ENCODE peak calls at places on chromosomes 3 and 15, in four cellular contexts. A is heart right ventricle; D is CD8-positive, alpha-beta T cell; S is hepatocyte. L is an unnamed sample. For H3K36me3, the result is how much of the 10 kb centered on the place peaks cover.

GRCh38 chr15:81016253-81017068 is 15.7 kb downstream of the TLNRD1 start:
- DNase-seq in A (no peak), D (no peak), S (no peak), L (no peak)

GRCh38 chr15:93018574-93018973 is 70.4 kb downstream of the RGMA start:
- DNase-seq in A (no peak), D (no peak), S (no peak), L (no peak)

GRCh38 chr3:127970966-127971592 is 56.0 kb downstream of the KBTBD12 start:
- DNase-seq in A (no peak), D (no peak), S (peak), L (peak)

GRCh38 chr3:136838641-136839555 is 20.0 kb downstream of the SLC35G2 start:
- DNase-seq in A (no peak), D (no peak), S (no peak), L (no peak)

GRCh38 chr3:127849368-127849767 is 27.1 kb upstream of the MGLL start:
- DNase-seq in A (no peak), D (no peak), S (no peak), L (no peak)

GRCh38 chr15:101170568-101171350 is 81.1 kb downstream of the CHSY1 start:
- DNase-seq in A (no peak), D (no peak), S (no peak), L (peak)

GRCh38 chr3:188152660-188153497 is 1.1 kb upstream of the LPP start:
- DNase-seq in A (peak), D (peak), S (peak), L (peak)

GRCh38 chr3:72665701-72666443 is 182.4 kb downstream of the SHQ1 start:
- DNase-seq in A (no peak), D (peak), S (no peak), L (peak)

GRCh38 chr3:70531838-70532489 is 219.5 kb upstream of the MDFIC2 start:
- DNase-seq in A (no peak), D (no peak), S (no peak), L (no peak)

GRCh38 chr3:32257042-32257441 is 18.6 kb downstream of the CMTM8 start:
- DNase-seq in A (no peak), D (no peak), S (no peak), L (no peak)

GRCh38 chr15:66650433-66650832 is 51.6 kb upstream of the SMAD6 start:
- DNase-seq in A (peak), D (no peak), S (no peak), L (no peak)

GRCh38 chr3:125163739-125164601 is 48.6 kb downstream of the SLC12A8 start:
- DNase-seq in A (no peak), D (no peak), S (peak), L (peak)

GRCh38 chr15:88897456-88898194 is 2.3 kb upstream of the HAPLN3 start:
- DNase-seq in A (peak), D (peak), S (peak), L (peak)

GRCh38 chr3:14549256-14549931 is 9.3 kb upstream of the GRIP2 start:
- DNase-seq in A (peak), D (no peak), S (no peak), L (no peak)

GRCh38 chr3:3119393-3119851 is 7.3 kb upstream of the TRNT1 start:
- DNase-seq in A (no peak), D (no peak), S (no peak), L (no peak)

GRCh38 chr3:150385296-150386242 is 22.5 kb upstream of the TSC22D2 start:
- DNase-seq in A (no peak), D (no peak), S (no peak), L (no peak)

GRCh38 chr3:52248165-52248541 is 2.6 kb downstream of the PPM1M start:
- DNase-seq in A (no peak), D (no peak), S (no peak), L (no peak)

DNA sequence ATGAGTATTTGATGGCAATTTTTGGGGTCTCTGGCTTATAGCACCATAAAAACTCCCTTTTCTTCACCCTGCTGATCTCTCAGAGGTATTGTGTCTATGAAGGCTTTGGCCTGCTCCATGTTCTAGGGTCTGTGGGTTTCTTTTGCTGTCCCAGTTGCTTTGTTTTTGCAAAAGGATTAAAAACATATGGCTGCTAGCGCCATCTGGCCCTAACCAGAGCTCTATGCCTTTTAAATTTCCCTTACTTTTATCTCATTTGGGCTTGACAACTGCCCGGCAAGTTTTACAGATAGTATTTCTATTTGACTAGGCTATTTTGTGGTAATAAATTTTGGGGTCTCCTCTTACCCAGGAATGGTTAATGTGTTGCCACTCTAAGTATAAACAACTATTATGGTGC is 6.4 kb upstream of the GHRL start:
- DNase-seq in A (no peak), D (no peak), S (no peak), L (no peak)
- H3K36me3 ChIP-seq in A (under half), D (under half), S (under half), L (under half)

DNA sequence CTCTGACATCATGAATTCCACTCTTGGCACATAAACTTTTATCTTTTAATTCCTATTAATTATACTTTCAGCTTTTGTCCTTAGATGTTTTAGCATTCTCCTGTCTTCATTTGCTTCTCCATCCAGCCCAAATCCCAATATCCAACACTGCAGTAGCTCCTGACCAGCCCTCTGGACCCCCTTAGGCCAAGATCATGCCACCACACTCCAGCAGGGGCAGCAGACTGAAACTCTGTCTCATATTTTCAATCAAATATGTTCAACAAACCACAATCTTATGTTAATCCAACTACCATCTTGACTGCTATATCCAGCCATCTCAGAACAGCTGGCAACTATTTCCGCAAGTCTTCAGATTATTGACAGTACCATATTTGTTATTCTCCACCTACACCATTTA is 315.8 kb upstream of the ROBO2 start:
- DNase-seq in A (no peak), D (no peak), S (no peak), L (no peak)
- TF ChIP-seq CTCF in A (no peak), D (no peak), S (no peak), L (no peak)

GRCh38 chr3:152392474-152392873 is 123.7 kb downstream of the MBNL1 start:
- DNase-seq in A (no peak), D (no peak), S (no peak), L (no peak)
- H3K36me3 ChIP-seq in A (under half), D (under half), S (under half), L (under half)

DNA sequence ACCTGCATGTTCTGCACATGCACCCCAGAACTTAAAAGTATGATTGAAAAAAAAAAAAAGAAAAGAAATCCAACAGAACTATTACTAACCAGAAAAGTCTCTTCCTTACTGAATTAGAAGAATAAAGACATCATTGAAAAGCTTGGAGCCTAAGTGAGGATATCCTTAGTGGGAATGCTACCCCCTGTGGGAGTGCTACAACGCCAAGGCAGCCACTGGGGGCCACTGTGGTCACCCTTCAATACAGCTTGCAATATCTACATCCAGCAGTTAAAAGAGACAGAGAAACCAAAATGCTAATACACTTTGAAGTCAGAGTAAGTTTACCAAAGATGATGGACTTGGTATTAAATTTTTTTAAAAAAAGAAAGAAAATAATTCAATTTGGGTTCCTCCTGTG is 292.0 kb downstream of the PLCL2 start:
- DNase-seq in A (no peak), D (no peak), S (no peak), L (peak)
- TF ChIP-seq CTCF in A (peak), D (no peak), S (no peak), L (no peak)

DNA sequence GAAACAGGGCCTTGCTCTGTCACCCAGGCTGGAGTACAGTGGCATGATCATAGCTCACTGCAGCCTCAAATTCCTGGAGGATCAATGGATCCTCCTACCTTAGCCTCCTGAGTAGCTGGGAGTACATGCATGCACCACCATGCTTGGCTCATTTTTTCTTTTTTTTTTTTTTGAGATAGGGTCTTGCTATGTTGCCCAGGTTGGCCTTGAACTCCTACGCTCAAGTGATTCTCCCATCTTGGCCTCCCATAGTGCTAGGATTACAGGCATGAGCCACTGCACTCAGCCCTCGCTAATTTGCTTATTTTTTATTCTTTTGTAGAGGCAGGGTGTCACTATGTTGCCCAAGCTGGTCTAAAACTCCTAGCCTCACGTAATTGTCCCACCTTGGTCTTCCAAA is 6.0 kb upstream of the ARIH1 start:
- DNase-seq in A (no peak), D (no peak), S (no peak), L (no peak)
- H3K36me3 ChIP-seq in A (under half), D (under half), S (under half), L (under half)

GRCh38 chr3:17551333-17551732 is 191.1 kb downstream of the TBC1D5 start:
- DNase-seq in A (no peak), D (no peak), S (no peak), L (no peak)

GRCh38 chr3:17553080-17553479 is 189.4 kb downstream of the TBC1D5 start:
- DNase-seq in A (no peak), D (no peak), S (no peak), L (peak)

GRCh38 chr3:17550624-17551023 is 191.8 kb downstream of the TBC1D5 start:
- DNase-seq in A (no peak), D (no peak), S (no peak), L (no peak)

GRCh38 chr3:17554078-17554477 is 188.4 kb downstream of the TBC1D5 start:
- DNase-seq in A (no peak), D (no peak), S (no peak), L (no peak)

GRCh38 chr3:17552351-17552750 is 190.1 kb downstream of the TBC1D5 start:
- DNase-seq in A (no peak), D (no peak), S (no peak), L (no peak)
- TF ChIP-seq CTCF in A (no peak), D (no peak), S (no peak), L (no peak)

GRCh38 chr3:87246662-87247061 is 19.6 kb downstream of the CHMP2B start:
- DNase-seq in A (no peak), D (no peak), S (no peak), L (no peak)
- H3K36me3 ChIP-seq in A (under half), D (under half), S (under half), L (under half)

GRCh38 chr15:31034152-31034551 is 42.7 kb upstream of the MTMR10 start:
- DNase-seq in A (no peak), D (no peak), S (peak), L (no peak)
- TF ChIP-seq CTCF in A (no peak), D (no peak), S (no peak), L (no peak)

DNA sequence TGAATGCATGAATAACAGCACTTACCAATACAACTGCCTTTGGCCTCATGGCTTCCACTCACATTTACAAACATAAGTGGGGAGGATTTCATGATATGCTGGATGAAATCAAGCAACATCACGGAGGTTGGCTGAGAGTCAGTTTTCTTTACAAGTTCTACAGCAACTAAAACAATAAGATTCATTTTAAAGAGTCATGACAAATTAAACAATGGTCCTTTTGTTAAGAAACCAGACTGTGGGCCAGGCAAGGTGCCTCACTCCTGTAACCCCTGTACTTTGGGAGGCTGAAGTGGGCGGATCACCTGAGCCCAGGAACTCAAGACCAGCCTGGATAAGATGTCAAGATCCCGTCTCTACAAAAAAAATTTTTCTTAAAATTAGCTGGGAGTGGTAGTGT is 12.4 kb downstream of the ATR start:
- DNase-seq in A (no peak), D (no peak), S (no peak), L (peak)
- H3K36me3 ChIP-seq in A (under half), D (under half), S (under half), L (under half)

L was measured in cardiac muscle cell.